ENCODE peak calls at places on chromosomes 13 and 19, in five cellular contexts. D, H, E, J and K are unnamed samples.

GRCh38 chr13:23993439-23993980 is 96.2 kb upstream of the C1QTNF9B start:
- DNase-seq in J (no peak), E (no peak), D (peak; percentile 7), H (no peak), K (no peak)

GRCh38 chr19:47778954-47779351 is 450 bp downstream of the SELENOW start:
- DNase-seq in E (no peak), J (no peak), D (no peak), H (no peak), K (peak; percentile 28)

GRCh38 chr13:82693607-82694006 is 1188.7 kb downstream of the SLITRK1 start:
- DNase-seq in D (no peak), H (no peak), E (no peak), J (no peak), K (no peak)

GRCh38 chr19:30001794-30002193 is 59.8 kb downstream of the URI1 start:
- DNase-seq in J (no peak), E (peak; percentile 18), D (no peak), H (no peak), K (no peak)

GRCh38 chr13:113796948-113797676 is 38.1 kb downstream of the TMEM255B start:
- DNase-seq in J (no peak), H (no peak), D (no peak), E (no peak), K (no peak)

GRCh38 chr19:10320602-10321416 is 5.0 kb upstream of the FDX2 start:
- DNase-seq in H (no peak), J (no peak), D (no peak), E (no peak), K (no peak)

GRCh38 chr19:15181394-15181793 is 19.4 kb downstream of the NOTCH3 start:
- DNase-seq in D (no peak), E (no peak), H (no peak), J (no peak), K (no peak)

GRCh38 chr19:29086182-29086581 is 126.8 kb downstream of the UQCRFS1 start:
- DNase-seq in J (no peak), D (no peak), E (no peak), H (no peak), K (no peak)

GRCh38 chr13:47332149-47332548 is 435.3 kb upstream of the HTR2A start:
- DNase-seq in E (no peak), H (no peak), D (no peak), J (no peak), K (no peak)

GRCh38 chr19:31214086-31214485 is 135.2 kb downstream of the TSHZ3 start:
- DNase-seq in J (no peak), H (no peak), D (no peak), E (peak; percentile 60), K (no peak)

GRCh38 chr13:69226427-69226826 is 881.2 kb upstream of the ATXN8OS start:
- DNase-seq in E (no peak), D (no peak), J (no peak), H (no peak), K (no peak)

GRCh38 chr19:55310498-55310897 is 14.6 kb downstream of the TMEM150B start:
- DNase-seq in D (no peak), J (no peak), H (no peak), E (no peak), K (no peak)

GRCh38 chr13:54636231-54636630 is 1607.6 kb downstream of the OLFM4 start:
- DNase-seq in H (no peak), D (no peak), E (no peak), J (no peak), K (no peak)

GRCh38 chr19:48248081-48248833 is 7.5 kb downstream of the CARD8 start:
- DNase-seq in D (no peak), E (no peak), J (no peak), H (no peak), K (no peak)

GRCh38 chr13:43652751-43653150 is 134.0 kb downstream of the ENOX1 start:
- DNase-seq in E (no peak), J (no peak), H (no peak), D (no peak), K (no peak)

GRCh38 chr19:46716013-46716671 is 772 bp downstream of the PRKD2 start:
- DNase-seq in D (no peak), E (peak; percentile 44), H (peak; percentile 77), J (no peak), K (no peak)

GRCh38 chr19:17503240-17503639 is 8.2 kb upstream of the PGLS start:
- DNase-seq in J (no peak), H (no peak), E (no peak), D (no peak), K (no peak)

GRCh38 chr19:17505218-17505617 is 6.2 kb upstream of the PGLS start:
- DNase-seq in D (no peak), H (no peak), J (no peak), E (no peak), K (no peak)

GRCh38 chr19:17504456-17504855 is 7.0 kb upstream of the PGLS start:
- DNase-seq in H (no peak), J (no peak), D (no peak), E (no peak), K (no peak)

GRCh38 chr19:17506745-17507144 is 4.7 kb upstream of the PGLS start:
- DNase-seq in D (no peak), E (no peak), J (no peak), H (no peak), K (no peak)

DNA sequence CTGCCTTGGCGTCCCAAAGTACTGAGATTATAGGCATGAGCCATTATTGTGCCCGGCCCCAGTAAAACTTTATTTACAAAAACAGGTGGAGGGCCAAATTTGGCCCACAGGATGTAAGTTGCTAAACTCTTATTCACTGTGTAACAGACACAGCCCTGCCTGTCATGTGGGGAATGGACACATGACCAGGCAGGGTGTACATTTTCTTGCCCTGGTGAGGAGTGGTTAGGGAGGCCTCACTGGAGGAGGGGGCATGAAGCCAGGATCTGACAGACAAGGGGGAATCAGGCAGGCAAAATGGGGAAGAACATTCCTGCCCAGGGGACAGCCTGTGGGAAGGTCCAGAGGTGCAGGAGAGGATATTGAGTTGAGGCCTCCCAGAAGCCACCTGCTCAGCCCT is 7.4 kb upstream of the PGLS start:
- DNase-seq in J (no peak), E (no peak), H (no peak), D (no peak), K (no peak)
- TF ChIP-seq JUND in J (no peak), E (no peak), H (no peak), D (no peak), K (no peak)

GRCh38 chr13:106492576-106493323 is 42.7 kb downstream of the EFNB2 start:
- DNase-seq in J (no peak), H (no peak), E (no peak), D (no peak), K (no peak)

GRCh38 chr13:106491928-106492327 is 43.5 kb downstream of the EFNB2 start:
- DNase-seq in D (no peak), H (no peak), J (no peak), E (no peak), K (no peak)

GRCh38 chr13:106491463-106491862 is 44.0 kb downstream of the EFNB2 start:
- DNase-seq in J (no peak), E (no peak), H (no peak), D (no peak), K (no peak)

GRCh38 chr13:106490887-106491321 is 44.6 kb downstream of the EFNB2 start:
- DNase-seq in J (no peak), H (no peak), D (no peak), E (no peak), K (no peak)

DNA sequence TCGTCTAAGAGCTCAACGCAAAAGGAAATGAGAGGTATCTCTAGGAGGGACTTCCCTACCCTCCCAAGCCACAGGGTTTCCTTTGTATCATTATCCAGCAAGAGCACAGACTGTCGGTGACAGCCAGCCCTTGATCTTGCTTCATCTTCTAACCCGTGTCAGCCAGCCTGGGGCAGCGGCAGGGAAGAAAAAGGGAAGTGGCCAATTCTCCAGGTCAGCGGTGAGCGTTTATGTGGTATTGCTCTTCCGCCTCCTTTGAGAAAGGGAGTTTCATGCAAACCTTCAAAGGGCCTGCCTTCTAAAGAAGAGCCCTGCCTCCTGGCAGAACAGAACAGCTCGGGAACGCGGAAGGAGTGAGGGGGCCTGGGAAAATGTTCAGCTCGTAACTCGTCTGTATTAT is 41.9 kb downstream of the EFNB2 start:
- DNase-seq in H (no peak), E (no peak), J (no peak), D (peak; percentile 52), K (no peak)
- TF ChIP-seq JUND in H (no peak), E (no peak), J (no peak), D (no peak), K (no peak)

GRCh38 chr13:75352641-75353327 is 129.2 kb downstream of the TBC1D4 start:
- DNase-seq in H (no peak), E (no peak), D (no peak), J (no peak), K (no peak)
- TF ChIP-seq JUND in H (no peak), E (no peak), D (no peak), J (no peak), K (no peak)

DNA sequence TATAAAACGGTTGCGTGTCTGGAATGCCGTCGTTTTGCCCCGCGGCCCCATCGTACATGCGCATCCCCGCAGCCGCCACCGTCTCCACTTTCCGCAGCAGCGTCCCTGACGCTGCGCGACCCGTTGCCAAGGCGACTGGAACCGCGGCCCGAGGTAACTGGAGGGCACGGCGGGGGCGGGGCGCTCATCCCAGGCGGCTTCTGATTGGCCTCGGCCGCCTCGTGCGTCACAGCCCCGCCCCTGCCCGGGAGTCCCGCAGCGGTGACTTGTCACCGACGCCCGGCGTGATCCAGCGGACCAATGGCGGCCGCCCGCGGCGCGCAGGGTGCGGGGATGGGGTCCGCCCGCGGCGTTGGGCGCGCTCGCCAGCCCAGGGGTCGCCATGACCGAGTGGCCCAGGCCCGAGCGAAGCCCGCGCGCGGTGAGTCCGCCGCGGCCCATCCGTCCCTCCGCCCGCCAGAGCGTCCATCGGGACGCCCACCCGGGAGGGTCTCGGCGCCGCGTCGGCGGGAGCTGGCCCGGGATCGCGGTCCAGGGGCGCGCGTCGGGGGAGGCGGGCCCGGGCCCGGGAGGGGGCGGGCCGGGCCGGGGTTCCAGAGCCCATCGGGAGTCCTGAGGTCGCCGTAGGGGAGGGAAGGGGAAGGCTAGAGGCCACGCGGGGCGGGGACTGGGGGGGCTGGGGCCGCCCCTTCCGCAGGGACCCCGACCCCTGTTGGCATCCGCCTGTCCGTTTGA is at the start of gene ZSCAN1:
- DNase-seq in E (no peak), D (no peak), H (peak; percentile 96), J (no peak), K (peak; percentile 83)
- TF ChIP-seq JUND in E (no peak), D (no peak), H (no peak), J (no peak), K (no peak)

DNA sequence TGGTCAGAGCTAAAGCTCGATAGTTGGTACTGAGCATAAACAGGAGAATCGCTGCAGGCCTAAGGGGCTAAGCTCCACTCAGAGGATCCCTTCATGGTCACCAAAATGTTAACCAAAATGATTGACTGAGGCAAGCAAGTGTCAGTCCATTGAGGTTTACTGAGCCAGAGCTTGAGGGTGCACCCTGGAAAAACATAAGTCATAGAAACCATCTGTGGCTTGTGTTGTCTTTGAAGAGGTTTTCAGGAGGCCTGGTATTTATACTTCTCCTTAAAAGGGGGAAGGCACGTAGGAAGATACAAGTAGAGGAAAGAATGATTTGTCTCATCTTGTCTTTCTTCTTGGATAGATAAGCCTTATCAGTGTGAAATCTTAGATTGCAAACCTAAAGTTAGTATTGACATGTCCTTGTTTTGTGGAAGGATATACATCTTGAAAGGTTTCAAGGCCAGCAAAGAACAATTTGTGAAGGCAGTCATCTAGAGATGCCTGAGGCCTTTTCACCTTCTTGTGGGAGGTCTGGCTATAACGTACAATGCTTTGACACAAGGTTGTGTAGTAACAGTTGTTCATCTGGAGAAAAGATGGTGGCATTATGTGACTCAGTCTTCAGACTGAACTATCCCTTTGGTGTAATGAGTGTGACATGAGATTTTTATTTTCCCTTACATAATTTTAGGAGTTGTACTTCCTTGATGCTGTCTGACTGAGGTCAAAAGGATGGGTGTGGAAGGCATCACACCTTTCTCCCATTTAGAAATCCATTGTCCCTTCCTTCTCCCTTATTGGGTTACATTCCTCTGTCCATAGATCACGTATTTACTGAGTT is 14.7 kb upstream of the CEACAM6 start:
- DNase-seq in H (no peak), J (no peak), E (no peak), D (no peak), K (no peak)
- TF ChIP-seq JUND in H (no peak), J (no peak), E (no peak), D (no peak), K (no peak)